ENCODE peak calls at places on chromosomes 13 and 19, in seven cellular contexts. Z, K, R, Y, W, X and V are unnamed samples.

GRCh38 chr19:29645911-29646310 is 19.4 kb upstream of the PLEKHF1 start:
- DNase-seq in Z (no peak), Y (no peak), X (no peak), W (no peak), K (peak; percentile 29), R (no peak), V (no peak)

GRCh38 chr13:101917475-101917810 is 465.0 kb downstream of the ITGBL1 start:
- DNase-seq in R (peak; percentile 76), X (no peak), Z (no peak), W (no peak), K (no peak), Y (no peak), V (peak; percentile 51)

GRCh38 chr13:99962242-99962641 is 9.3 kb downstream of the ZIC5 start:
- DNase-seq in W (no peak), Z (no peak), X (no peak), Y (no peak), K (no peak), R (no peak), V (no peak)

GRCh38 chr19:18657590-18658365 is 20.9 kb downstream of the KLHL26 start:
- DNase-seq in K (no peak), Z (peak; percentile 37), W (no peak), X (no peak), R (no peak), Y (no peak), V (no peak)

GRCh38 chr13:112443191-112444000 is 67.2 kb downstream of the SPACA7 start:
- DNase-seq in K (peak; percentile 32), Z (no peak), W (peak; percentile 5), Y (peak; percentile 22), X (no peak), R (no peak), V (no peak)

GRCh38 chr19:16031872-16032200 is 44.5 kb upstream of the TPM4 start:
- DNase-seq in Z (no peak), X (no peak), W (no peak), R (no peak), Y (no peak), K (no peak), V (no peak)

GRCh38 chr13:85798999-85799646 is at the start of gene SLITRK6:
- DNase-seq in W (peak; percentile 10), R (peak; percentile 35), Z (no peak), X (no peak), Y (no peak), K (no peak), V (no peak)

GRCh38 chr19:30132312-30133075 is 190.5 kb downstream of the URI1 start:
- DNase-seq in R (no peak), K (no peak), W (no peak), X (no peak), Z (no peak), Y (no peak), V (no peak)

GRCh38 chr13:20565120-20565736 is 1.7 kb upstream of the IFT88 start:
- DNase-seq in Y (no peak), W (no peak), K (no peak), R (no peak), Z (no peak), X (no peak), V (no peak)

GRCh38 chr13:41458939-41459753 is 1.8 kb downstream of the RGCC start:
- DNase-seq in Z (no peak), R (no peak), K (peak; percentile 81), X (no peak), Y (peak; percentile 59), W (peak; percentile 65), V (peak; percentile 59)

GRCh38 chr19:11949201-11949600 is 15.6 kb upstream of the ZNF763 start:
- DNase-seq in K (no peak), W (no peak), X (no peak), Z (no peak), R (no peak), Y (no peak), V (no peak)

GRCh38 chr13:44165895-44166496 is 207.6 kb upstream of the SERP2 start:
- DNase-seq in Z (no peak), X (no peak), Y (peak; percentile 18), W (no peak), R (no peak), K (no peak), V (no peak)

GRCh38 chr19:39599116-39599515 is 3.2 kb upstream of the LGALS13 start:
- DNase-seq in Z (no peak), X (no peak), K (peak; percentile 66), Y (no peak), R (no peak), W (peak; percentile 36), V (no peak)

GRCh38 chr19:29665215-29665825 is at the start of gene PLEKHF1:
- DNase-seq in W (peak; percentile 93), Y (peak; percentile 86), K (peak; percentile 91), X (peak; percentile 60), R (peak; percentile 73), Z (peak; percentile 42), V (peak; percentile 96)

GRCh38 chr13:113229791-113230190 is 20.4 kb downstream of the CUL4A start:
- DNase-seq in Y (no peak), R (no peak), K (no peak), X (no peak), Z (no peak), W (no peak), V (no peak)

GRCh38 chr19:3398900-3399278 is 32.5 kb downstream of the NFIC start:
- DNase-seq in W (no peak), Y (no peak), X (no peak), R (no peak), Z (no peak), K (no peak), V (no peak)

GRCh38 chr13:76885203-76886004 is 801 bp downstream of the KCTD12 start:
- DNase-seq in Y (peak; percentile 75), K (peak; percentile 70), W (peak; percentile 47), X (peak; percentile 15), R (peak; percentile 8), Z (no peak), V (peak; percentile 75)

GRCh38 chr19:11164278-11164677 is 8.7 kb upstream of the SPC24 start:
- DNase-seq in R (no peak), Y (no peak), W (no peak), K (no peak), X (no peak), Z (no peak), V (no peak)

GRCh38 chr13:66887088-66887487 is 343.0 kb downstream of the PCDH9 start:
- DNase-seq in R (peak; percentile 23), W (no peak), K (no peak), Z (peak; percentile 21), X (no peak), Y (no peak), V (no peak)

GRCh38 chr13:51330741-51331140 is 8.8 kb upstream of the SERPINE3 start:
- DNase-seq in X (no peak), K (no peak), R (no peak), Z (peak; percentile 54), W (no peak), Y (no peak), V (no peak)

GRCh38 chr19:9958451-9958850 is 22.1 kb upstream of the OLFM2 start:
- DNase-seq in W (no peak), Y (no peak), K (no peak), Z (no peak), X (no peak), R (no peak), V (no peak)

GRCh38 chr19:53621885-53622710 is 9.7 kb upstream of the DPRX start:
- DNase-seq in X (no peak), R (no peak), K (no peak), Z (no peak), Y (no peak), W (no peak), V (no peak)

GRCh38 chr13:31172535-31172934 is 10.8 kb upstream of the HSPH1 start:
- DNase-seq in W (no peak), Z (peak; percentile 92), R (no peak), Y (no peak), X (no peak), K (no peak), V (no peak)

GRCh38 chr19:1065606-1066109 is 1.3 kb upstream of the ARHGAP45 start:
- DNase-seq in K (peak; percentile 22), Y (peak; percentile 75), Z (no peak), R (no peak), W (peak; percentile 32), X (no peak), V (no peak)

GRCh38 chr19:56838680-56838929 is 1.9 kb downstream of the PEG3 start:
- DNase-seq in R (no peak), X (no peak), Z (no peak), K (no peak), W (no peak), Y (no peak), V (no peak)

GRCh38 chr19:49155005-49155826 is at the start of gene HRC:
- DNase-seq in Z (no peak), Y (no peak), R (no peak), W (no peak), X (no peak), K (no peak), V (peak; percentile 51)

GRCh38 chr19:21084343-21084742 is 2.3 kb downstream of the ZNF714 start:
- DNase-seq in Y (no peak), W (no peak), K (no peak), Z (peak; percentile 72), R (no peak), X (no peak), V (no peak)

GRCh38 chr13:50080158-50080855 is 65.1 kb downstream of the KCNRG start:
- DNase-seq in Y (no peak), R (no peak), X (no peak), K (peak; percentile 52), Z (no peak), W (no peak), V (no peak)

GRCh38 chr13:20489185-20489820 is 36.4 kb downstream of the CRYL1 start:
- DNase-seq in Z (peak; percentile 41), Y (no peak), R (no peak), X (no peak), W (peak; percentile 69), K (no peak), V (no peak)